ENCODE peak calls at places on chromosome 15, in seven cellular contexts. S, F, X, I, V, E and Z are unnamed samples.

GRCh38 chr15:45333550-45333949 is 44.8 kb downstream of the GATM start:
- DNase-seq in S (no peak), F (peak), X (no peak), I (no peak), V (peak), E (no peak), Z (no peak)

GRCh38 chr15:44596511-44597010 is 59.6 kb downstream of the EIF3J start:
- DNase-seq in S (no peak), F (no peak), X (no peak), I (no peak), V (no peak), E (no peak), Z (peak)

GRCh38 chr15:81434882-81435281 is 60.9 kb upstream of the TMC3 start:
- DNase-seq in S (no peak), F (no peak), X (no peak), I (no peak), V (no peak), E (no peak), Z (no peak)

GRCh38 chr15:33746203-33746602 is 222.1 kb upstream of the CHRM5 start:
- DNase-seq in S (no peak), F (no peak), X (no peak), I (no peak), V (no peak), E (no peak), Z (no peak)

GRCh38 chr15:73956276-73957086 is 30.2 kb downstream of the LOXL1 start:
- DNase-seq in S (no peak), F (peak), X (no peak), I (no peak), V (peak), E (no peak), Z (no peak)

GRCh38 chr15:80844011-80844732 is 65.0 kb downstream of the CEMIP start:
- DNase-seq in S (no peak), F (peak), X (no peak), I (no peak), V (peak), E (no peak), Z (no peak)

GRCh38 chr15:77819271-77819806 is 186.6 kb upstream of the LINGO1 start:
- DNase-seq in S (no peak), F (peak), X (no peak), I (no peak), V (no peak), E (no peak), Z (peak)

GRCh38 chr15:86919581-86919980 is 839.9 kb downstream of the AGBL1 start:
- DNase-seq in S (no peak), F (no peak), X (no peak), I (no peak), V (no peak), E (no peak), Z (no peak)

GRCh38 chr15:40340038-40340739 is 550 bp downstream of the CCDC9B start:
- DNase-seq in S (no peak), F (peak), X (no peak), I (no peak), V (peak), E (no peak), Z (no peak)

GRCh38 chr15:75902129-75902557 is 1.5 kb upstream of the FBXO22 start:
- DNase-seq in S (no peak), F (no peak), X (no peak), I (no peak), V (no peak), E (no peak), Z (no peak)

GRCh38 chr15:37093480-37094410 is 6.6 kb downstream of the MEIS2 start:
- DNase-seq in S (no peak), F (peak), X (no peak), I (no peak), V (no peak), E (no peak), Z (no peak)

GRCh38 chr15:41969851-41970431 is 2.4 kb downstream of the EHD4 start:
- DNase-seq in S (peak), F (no peak), X (no peak), I (no peak), V (peak), E (no peak), Z (peak)